ENCODE peak calls at places on chromosomes 13 and 19, in five cellular contexts. S is upper lobe of right lung, U is aorta, V is endodermal cell, E is A673. B is an unnamed sample.

GRCh38 chr13:44117351-44117750 is 237.6 kb downstream of the LACC1 start:
- DNase-seq in S (no peak), U (no peak), V (no peak), E (peak; percentile 87), B (no peak)

GRCh38 chr19:38388310-38389100 is at the start of gene SPRED3:
- DNase-seq in S (no peak), U (peak; percentile 87), V (no peak), E (no peak), B (no peak)

GRCh38 chr19:45632468-45633196 is 6.6 kb downstream of the EML2 start:
- DNase-seq in S (peak; percentile 88), U (peak; percentile 94), V (peak; percentile 98), E (peak; percentile 92), B (no peak)

GRCh38 chr13:23899555-23899954 is 2.3 kb upstream of the C1QTNF9B start:
- DNase-seq in S (no peak), U (no peak), V (no peak), E (peak; percentile 47), B (peak; percentile 54)

GRCh38 chr19:1871140-1871597 is 7.8 kb upstream of the KLF16 start:
- DNase-seq in S (no peak), U (no peak), V (peak; percentile 63), E (no peak), B (no peak)

GRCh38 chr19:7817801-7818200 is 12.2 kb upstream of the EVI5L start:
- DNase-seq in S (no peak), U (no peak), V (no peak), E (no peak), B (no peak)

GRCh38 chr13:21537105-21537504 is 66.9 kb downstream of the MICU2 start:
- DNase-seq in S (no peak), U (no peak), V (no peak), E (no peak), B (no peak)

GRCh38 chr13:74084375-74084902 is 49.8 kb downstream of the KLF12 start:
- DNase-seq in S (no peak), U (no peak), V (no peak), E (no peak), B (no peak)

GRCh38 chr19:31253816-31254551 is 95.3 kb downstream of the TSHZ3 start:
- DNase-seq in S (no peak), U (no peak), V (no peak), E (no peak), B (no peak)

GRCh38 chr19:13859361-13859880 is 17.5 kb upstream of the NANOS3 start:
- DNase-seq in S (no peak), U (no peak), V (no peak), E (peak; percentile 81), B (no peak)

GRCh38 chr13:50224534-50224933 is 209.3 kb downstream of the KCNRG start:
- DNase-seq in S (no peak), U (no peak), V (no peak), E (no peak), B (no peak)

GRCh38 chr13:49436890-49437289 is 7.0 kb downstream of the CAB39L start:
- DNase-seq in S (no peak), U (peak; percentile 76), V (no peak), E (no peak), B (no peak)

GRCh38 chr19:18948075-18948975 is 7.3 kb upstream of the HOMER3 start:
- DNase-seq in S (no peak), U (no peak), V (no peak), E (no peak), B (no peak)

GRCh38 chr13:41568990-41569387 is 111.6 kb downstream of the RGCC start:
- DNase-seq in S (no peak), U (no peak), V (no peak), E (no peak), B (no peak)

GRCh38 chr19:28578786-28579505 is 634.0 kb downstream of the UQCRFS1 start:
- DNase-seq in S (no peak), U (no peak), V (peak; percentile 43), E (no peak), B (no peak)

GRCh38 chr19:41774515-41774980 is 19.2 kb downstream of the CEACAM6 start:
- DNase-seq in S (no peak), U (no peak), V (no peak), E (no peak), B (no peak)

GRCh38 chr13:94327318-94327717 is 152.2 kb downstream of the DCT start:
- DNase-seq in S (no peak), U (no peak), V (no peak), E (no peak), B (no peak)

GRCh38 chr13:47594833-47595232 is 406.2 kb downstream of the SUCLA2 start:
- DNase-seq in S (no peak), U (no peak), V (peak; percentile 83), E (no peak), B (no peak)

GRCh38 chr13:51955841-51956603 is 55.2 kb downstream of the ATP7B start:
- DNase-seq in S (no peak), U (no peak), V (no peak), E (no peak), B (no peak)

GRCh38 chr13:101520672-101521071 is 68.2 kb downstream of the ITGBL1 start:
- DNase-seq in S (no peak), U (no peak), V (no peak), E (peak; percentile 37), B (no peak)

GRCh38 chr19:51971624-51972023 is 15.0 kb downstream of the ZNF350 start:
- DNase-seq in S (no peak), U (no peak), V (no peak), E (no peak), B (no peak)

GRCh38 chr13:79541426-79542049 is 60.6 kb downstream of the NDFIP2 start:
- DNase-seq in S (no peak), U (no peak), V (no peak), E (peak; percentile 73), B (peak; percentile 14)

GRCh38 chr13:24627090-24627714 is 53.0 kb upstream of the ATP12A start:
- DNase-seq in S (no peak), U (no peak), V (peak; percentile 95), E (no peak), B (no peak)

GRCh38 chr19:58543826-58544590 is at the start of gene TRIM28:
- DNase-seq in S (peak; percentile 99), U (peak; percentile 99), V (peak; percentile 99), E (peak; percentile 100), B (peak; percentile 99)

GRCh38 chr13:113162783-113163685 is 4.6 kb downstream of the PROZ start:
- DNase-seq in S (no peak), U (no peak), V (peak; percentile 66), E (no peak), B (no peak)

GRCh38 chr19:8397746-8398721 is 7.9 kb downstream of the RAB11B start:
- DNase-seq in S (no peak), U (no peak), V (no peak), E (no peak), B (no peak)

DNA sequence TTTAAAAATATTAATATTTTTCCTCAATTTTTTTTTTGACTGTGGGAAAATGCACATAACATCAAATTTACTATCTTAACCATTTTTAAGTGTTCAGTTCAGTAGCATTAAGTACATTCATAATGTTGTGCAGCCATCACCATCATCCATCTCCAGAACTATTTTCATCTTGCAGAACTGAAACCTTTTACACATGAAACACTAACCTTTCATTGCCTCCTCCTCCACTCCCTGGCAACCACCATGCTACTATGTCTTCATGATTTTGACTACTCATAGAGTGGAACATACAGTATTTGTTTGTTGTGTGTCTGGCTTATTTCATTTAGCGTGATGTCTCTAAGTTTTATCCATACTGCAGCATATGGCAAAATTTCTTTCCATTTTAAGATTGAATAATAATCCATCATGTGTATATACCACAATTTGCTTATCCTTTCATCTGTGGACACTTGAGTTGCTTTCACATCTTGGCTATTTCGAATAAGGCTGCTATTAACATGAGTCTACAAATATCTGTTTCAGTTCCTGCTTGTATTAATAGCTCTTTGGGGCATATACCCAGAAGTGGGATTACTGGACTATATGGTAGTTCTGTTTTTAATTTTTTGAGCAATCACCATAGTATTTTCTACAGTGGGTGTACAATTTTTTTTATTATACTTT is 376.4 kb downstream of the MTUS2 start:
- DNase-seq in S (no peak), U (no peak), V (no peak), E (no peak), B (no peak)
- H3K9me3 ChIP-seq in S (no peaks in the 10 kb centered on the region), U (no peaks in the 10 kb centered on the region), V (peaks cover 21% of the 10 kb centered on the region), E (no peaks in the 10 kb centered on the region), B (no peaks in the 10 kb centered on the region)

DNA sequence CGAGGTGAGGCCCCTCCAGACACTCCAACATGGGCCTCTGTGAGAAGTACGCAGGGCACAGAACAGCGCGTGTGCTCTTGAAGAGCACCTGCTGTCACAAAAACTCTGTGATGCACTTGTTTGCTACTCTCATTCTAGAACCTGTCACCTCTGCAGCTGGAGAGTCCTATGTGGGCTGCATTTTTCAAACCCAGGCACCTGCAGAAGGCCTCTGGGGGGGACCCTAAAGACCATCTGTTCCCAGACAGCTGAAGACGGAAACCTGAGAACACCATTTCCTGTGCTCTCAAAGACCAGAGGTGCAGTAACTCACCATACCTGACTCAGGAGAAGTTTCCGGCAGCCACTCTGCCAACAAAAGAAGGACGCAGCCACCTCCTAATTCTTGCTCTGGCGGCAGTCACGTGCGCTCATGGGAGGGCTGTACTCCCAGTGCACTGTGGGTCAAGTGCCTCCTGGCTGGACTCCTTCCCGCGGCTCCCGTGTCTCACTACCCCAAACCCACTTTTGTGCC is 28.1 kb downstream of the RANBP3 start:
- DNase-seq in S (peak; percentile 89), U (no peak), V (no peak), E (no peak), B (no peak)
- H3K4me1 ChIP-seq in S (peaks cover 82% of the 10 kb centered on the region), U (no peaks in the 10 kb centered on the region), V (peaks cover 32% of the 10 kb centered on the region), E (peaks cover 52% of the 10 kb centered on the region), B (peaks cover 25% of the 10 kb centered on the region)

GRCh38 chr13:111424134-111424533 is 103.7 kb downstream of the TEX29 start:
- DNase-seq in S (no peak), U (no peak), V (no peak), E (no peak), B (no peak)

GRCh38 chr13:111422352-111422751 is 101.9 kb downstream of the TEX29 start:
- DNase-seq in S (no peak), U (peak; percentile 53), V (peak; percentile 33), E (no peak), B (no peak)

GRCh38 chr13:111429064-111429558 is 108.7 kb downstream of the TEX29 start:
- DNase-seq in S (no peak), U (no peak), V (peak; percentile 89), E (peak; percentile 56), B (peak; percentile 82)

GRCh38 chr13:111423168-111423785 is 102.8 kb downstream of the TEX29 start:
- DNase-seq in S (no peak), U (no peak), V (no peak), E (no peak), B (no peak)

DNA sequence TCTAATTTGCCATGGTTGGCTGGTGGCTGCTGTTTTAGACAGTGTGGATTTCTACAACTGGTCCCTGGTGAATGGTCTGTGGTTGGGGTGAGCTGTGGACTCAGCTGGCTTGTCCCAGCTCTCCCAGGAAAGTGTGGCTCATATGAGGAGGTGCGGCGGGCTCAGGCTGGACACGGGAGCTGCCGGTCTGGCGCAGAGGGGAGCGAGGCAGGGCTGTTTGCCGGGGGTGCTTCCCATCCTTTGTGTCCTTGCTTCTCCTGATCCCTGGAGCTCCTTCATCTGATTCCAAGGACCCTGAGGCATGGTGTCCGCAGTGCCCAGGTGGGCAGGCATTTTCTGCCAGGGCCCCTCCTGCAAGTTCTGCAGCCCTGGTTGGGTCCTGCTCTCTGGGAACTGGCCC is 104.9 kb downstream of the TEX29 start:
- DNase-seq in S (no peak), U (no peak), V (no peak), E (no peak), B (no peak)
- H3K27me3 ChIP-seq in S (peaks cover 17% of the 10 kb centered on the region), U (no peaks in the 10 kb centered on the region), V (peaks cover 8% of the 10 kb centered on the region), E (peaks cover 51% of the 10 kb centered on the region), B (no peaks in the 10 kb centered on the region)

DNA sequence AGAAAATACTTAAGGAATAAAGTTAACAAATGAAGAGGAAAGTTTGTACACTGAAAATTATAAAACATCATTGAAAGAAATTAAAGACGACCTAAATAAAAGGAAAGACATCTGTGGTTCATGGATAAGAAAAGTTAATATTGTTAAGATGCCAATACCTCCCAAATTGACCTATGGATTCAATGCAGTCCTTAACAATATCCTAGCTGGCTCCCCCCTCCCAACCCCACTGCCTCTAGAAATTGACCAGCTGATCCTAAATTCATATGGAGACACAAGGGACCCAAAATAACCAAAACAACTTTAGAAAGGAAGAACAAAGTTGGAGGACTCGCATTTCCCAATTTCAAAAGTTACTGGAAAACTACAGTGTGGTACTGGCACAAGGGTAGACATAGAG is 28.3 kb downstream of the ZNF45 start:
- DNase-seq in S (no peak), U (no peak), V (no peak), E (no peak), B (no peak)
- H3K9me3 ChIP-seq in S (peaks cover 62% of the 10 kb centered on the region), U (peaks cover 22% of the 10 kb centered on the region), V (peaks cover 21% of the 10 kb centered on the region), E (peaks cover 20% of the 10 kb centered on the region), B (peaks cover 6% of the 10 kb centered on the region)

B was measured in HAP-1.